ENCODE peak calls at places on chromosome 4, in ten cellular contexts. S is lung, Q is GM12865, K is mucosa of descending colon, X is heart left ventricle, G is foreskin fibroblast, P is AG04450, E is astrocyte of the cerebellum, D is upper lobe of right lung, N is Peyer's patch. C is an unnamed sample.

GRCh38 chr4:56772134-56772533 is 49.4 kb downstream of the SPINK2 start:
- DNase-seq in K (no peak), G (no peak), S (no peak), D (no peak), N (no peak), X (no peak), Q (no peak), P (no peak), E (no peak), C (no peak)

GRCh38 chr4:141467225-141467624 is 169.2 kb upstream of the IL15 start:
- DNase-seq in Q (no peak), X (no peak), E (no peak), K (no peak), S (no peak), G (no peak), P (no peak), N (no peak), D (no peak), C (no peak)

GRCh38 chr4:5444918-5445517 is 263.3 kb downstream of the EVC2 start:
- DNase-seq in E (no peak), K (no peak), P (no peak), Q (no peak), D (no peak), N (no peak), X (no peak), S (no peak), G (no peak), C (no peak)

GRCh38 chr4:144645621-144646522 is at the start of gene HHIP:
- DNase-seq in Q (no peak), N (no peak), G (peak; percentile 80), K (peak; percentile 37), D (peak; percentile 87), X (peak; percentile 21), E (peak; percentile 64), P (no peak), S (peak; percentile 49), C (no peak)

GRCh38 chr4:173182403-173182802 is 13.8 kb downstream of the GALNT7 start:
- DNase-seq in N (no peak), S (no peak), E (peak; percentile 68), X (no peak), Q (no peak), P (peak; percentile 50), G (peak; percentile 56), D (no peak), K (no peak), C (peak; percentile 45)

GRCh38 chr4:42605264-42605663 is 51.6 kb downstream of the ATP8A1 start:
- DNase-seq in E (no peak), Q (no peak), P (no peak), S (no peak), G (no peak), X (no peak), D (no peak), N (no peak), K (no peak), C (no peak)

GRCh38 chr4:15906024-15906443 is 32.5 kb downstream of the FGFBP1 start:
- DNase-seq in G (no peak), S (peak; percentile 89), P (no peak), K (peak; percentile 78), D (peak; percentile 91), N (no peak), Q (peak; percentile 17), X (no peak), E (no peak), C (no peak)

GRCh38 chr4:140271553-140271952 is 101.9 kb upstream of the SCOC start:
- DNase-seq in S (no peak), D (no peak), X (no peak), G (no peak), N (no peak), E (no peak), Q (no peak), K (no peak), P (no peak), C (no peak)

GRCh38 chr4:77877167-77877566 is 14.5 kb downstream of the MRPL1 start:
- DNase-seq in D (no peak), Q (no peak), E (no peak), X (no peak), P (no peak), S (no peak), G (no peak), K (no peak), N (no peak), C (no peak)

GRCh38 chr4:171876636-171877035 is 63.4 kb downstream of the GALNTL6 start:
- DNase-seq in N (no peak), G (peak; percentile 6), D (no peak), K (no peak), E (no peak), X (no peak), Q (no peak), P (no peak), S (no peak), C (no peak)

GRCh38 chr4:158166701-158167100 is 6.1 kb downstream of the GASK1B start:
- DNase-seq in X (no peak), S (no peak), D (no peak), P (no peak), K (no peak), Q (no peak), N (no peak), G (no peak), E (no peak), C (no peak)

GRCh38 chr4:186676531-186677158 is 47.0 kb downstream of the FAT1 start:
- DNase-seq in K (no peak), G (peak; percentile 73), S (no peak), D (no peak), N (no peak), E (peak; percentile 65), Q (no peak), X (no peak), P (peak; percentile 95), C (peak; percentile 92)

GRCh38 chr4:11773798-11774197 is 345.1 kb upstream of the HS3ST1 start:
- DNase-seq in X (no peak), E (no peak), K (no peak), S (no peak), Q (no peak), P (no peak), N (no peak), G (no peak), D (no peak), C (no peak)

GRCh38 chr4:212438-213174 is 88.3 kb downstream of the ZNF718 start:
- DNase-seq in P (peak; percentile 30), G (peak; percentile 81), N (no peak), D (peak; percentile 73), K (peak; percentile 30), Q (no peak), X (peak; percentile 86), S (peak; percentile 49), E (peak; percentile 28), C (peak; percentile 75)

GRCh38 chr4:21593268-21594002 is 355.1 kb downstream of the KCNIP4 start:
- DNase-seq in N (no peak), E (peak; percentile 1), K (no peak), P (no peak), Q (no peak), X (no peak), G (peak; percentile 23), D (no peak), S (no peak), C (no peak)

DNA sequence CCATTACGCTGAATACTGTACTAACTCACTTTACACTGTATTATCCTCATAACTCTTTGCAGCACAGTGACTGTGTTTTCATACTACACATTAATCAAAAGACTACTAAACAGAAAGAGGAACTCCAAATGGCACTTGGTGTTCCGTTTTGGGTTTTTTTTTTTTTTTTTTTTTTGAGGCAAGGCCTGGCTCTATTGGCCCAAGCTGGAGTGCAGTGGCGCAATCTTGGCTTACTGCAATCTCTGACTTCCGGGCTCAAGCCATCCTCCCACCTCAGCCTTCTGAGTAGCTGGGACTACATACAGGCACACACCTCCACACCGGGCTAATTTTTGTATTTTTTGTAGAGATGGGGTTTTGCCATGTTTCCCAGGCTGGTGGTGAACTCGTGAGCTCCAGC is 10.7 kb downstream of the KLHL8 start:
- DNase-seq in N (peak; percentile 35), E (no peak), X (peak; percentile 27), K (no peak), Q (peak; percentile 8), P (no peak), S (peak; percentile 61), D (peak; percentile 82), G (no peak), C (no peak)
- H3K4me3 ChIP-seq in N (no peak overlapping the region), E (no peak overlapping the region), X (no peak overlapping the region), K (no peak overlapping the region), Q (no peak overlapping the region), P (no peak overlapping the region), S (no peak overlapping the region), D (no peak overlapping the region), G (no peak overlapping the region), C (no peak overlapping the region)

GRCh38 chr4:128287871-128288688 is 467 bp upstream of the PGRMC2 start:
- DNase-seq in X (peak; percentile 100), N (peak; percentile 100), S (peak; percentile 99), G (peak; percentile 99), E (peak; percentile 98), Q (peak; percentile 99), P (peak; percentile 98), D (peak; percentile 100), K (peak; percentile 100), C (peak; percentile 97)
- TF ChIP-seq CTCF in X (peak; percentile 14), N (peak; percentile 16), S (no peak), G (no peak), E (no peak), Q (no peak), P (peak; percentile 37), D (peak; percentile 27), K (no peak), C (peak; percentile 5)

GRCh38 chr4:183471960-183472708 is 27.7 kb downstream of the CDKN2AIP start:
- DNase-seq in P (peak; percentile 43), E (peak; percentile 51), Q (peak; percentile 69), S (peak; percentile 87), X (peak; percentile 81), G (peak; percentile 55), N (peak; percentile 86), D (peak; percentile 88), K (peak; percentile 98), C (no peak)
- H3K4me3 ChIP-seq in P (no peak overlapping the region), E (no peak overlapping the region), Q (no peak overlapping the region), S (no peak overlapping the region), X (peak overlapping the region; percentile 24), G (no peak overlapping the region), N (no peak overlapping the region), D (no peak overlapping the region), K (no peak overlapping the region), C (no peak overlapping the region)

GRCh38 chr4:7238300-7238960 is 46.1 kb downstream of the SORCS2 start:
- DNase-seq in D (no peak), Q (no peak), X (no peak), S (no peak), G (no peak), E (no peak), N (no peak), P (no peak), K (no peak), C (no peak)
- TF ChIP-seq CTCF in D (peak; percentile 6), Q (no peak), X (no peak), S (no peak), G (peak; percentile 16), E (no peak), N (no peak), P (peak; percentile 31), K (no peak), C (peak; percentile 18)